ENCODE peak calls at places on chromosomes 6 and 20, in nine cellular contexts. A is adrenal gland, T is SK-N-SH, E is transverse colon, R is sigmoid colon, J is lower lobe of right lung, N is fibroblast of lung, K is OCI-LY7, Q is breast epithelium. S is an unnamed sample. For H3K36me3, the result is how much of the 10 kb centered on the place peaks cover.

GRCh38 chr6:137291441-137291840 is 72.3 kb upstream of the IFNGR1 start:
- DNase-seq in Q (peak), K (no peak), A (peak), J (peak), T (no peak), R (no peak), E (peak), N (peak), S (peak)

GRCh38 chr20:59630526-59630925 is 26.2 kb downstream of the PHACTR3 start:
- DNase-seq in Q (no peak), A (no peak), T (no peak), N (no peak), R (peak), K (no peak), E (no peak), J (no peak), S (no peak)

GRCh38 chr6:3228046-3228671 is 706 bp upstream of the TUBB2B start:
- DNase-seq in E (no peak), J (no peak), A (no peak), R (no peak), N (no peak), K (no peak), T (peak), Q (no peak), S (no peak)

GRCh38 chr20:49259284-49259683 is 18.6 kb downstream of the ZNFX1 start:
- DNase-seq in K (no peak), Q (no peak), N (no peak), R (no peak), E (no peak), T (no peak), J (no peak), A (no peak), S (no peak)

GRCh38 chr6:5950448-5950847 is 56.3 kb downstream of the NRN1 start:
- DNase-seq in J (no peak), A (peak), R (no peak), T (peak), E (no peak), K (peak), N (no peak), Q (no peak), S (peak)

GRCh38 chr6:108806669-108807068 is 41.6 kb upstream of the ARMC2 start:
- DNase-seq in A (no peak), Q (no peak), N (no peak), E (no peak), K (no peak), T (no peak), J (no peak), R (no peak), S (peak)

GRCh38 chr6:168990352-168990751 is 263.3 kb downstream of the THBS2 start:
- DNase-seq in J (no peak), N (no peak), R (no peak), E (no peak), T (no peak), K (no peak), A (no peak), Q (no peak), S (no peak)

GRCh38 chr6:19538086-19538485 is 299.1 kb upstream of the ID4 start:
- DNase-seq in T (no peak), R (no peak), E (peak), A (no peak), K (no peak), N (no peak), J (peak), Q (peak), S (peak)

GRCh38 chr6:33126101-33126714 is 50.4 kb downstream of the HLA-DPB1 start:
- DNase-seq in T (peak), R (peak), J (peak), E (peak), N (peak), A (peak), Q (peak), K (peak), S (peak)

GRCh38 chr6:132464538-132465256 is 48.2 kb downstream of the STX7 start:
- DNase-seq in K (no peak), N (no peak), T (no peak), A (no peak), Q (no peak), E (no peak), J (no peak), R (no peak), S (no peak)

GRCh38 chr6:161836643-161837448 is 563.0 kb upstream of the AGPAT4 start:
- DNase-seq in Q (no peak), E (no peak), T (no peak), J (no peak), A (peak), N (peak), K (no peak), R (no peak), S (no peak)

GRCh38 chr20:9609892-9610502 is 95.6 kb downstream of the LAMP5 start:
- DNase-seq in E (peak), J (no peak), R (no peak), A (peak), K (peak), T (peak), N (peak), Q (peak), S (peak)

GRCh38 chr20:63896136-63896890 is 1.4 kb downstream of the DNAJC5 start:
- DNase-seq in A (peak), R (no peak), T (no peak), Q (no peak), E (peak), J (peak), N (peak), K (peak), S (peak)

GRCh38 chr6:3269412-3269975 is 10.7 kb downstream of the PSMG4 start:
- DNase-seq in K (no peak), R (no peak), E (no peak), J (no peak), Q (no peak), N (no peak), A (no peak), T (no peak), S (no peak)

GRCh38 chr6:152435816-152436215 is 201.3 kb downstream of the SYNE1 start:
- DNase-seq in A (no peak), Q (no peak), E (no peak), R (no peak), N (no peak), T (no peak), K (no peak), J (no peak), S (no peak)

GRCh38 chr6:109348246-109348645 is 34.0 kb downstream of the CD164 start:
- DNase-seq in K (no peak), E (peak), N (no peak), A (peak), Q (no peak), R (no peak), J (no peak), T (no peak), S (no peak)

GRCh38 chr20:36847009-36847709 is 28.8 kb upstream of the TLDC2 start:
- DNase-seq in R (peak), E (peak), N (peak), Q (peak), J (no peak), T (no peak), A (peak), K (no peak), S (peak)

GRCh38 chr6:140671926-140672325 is 1297.5 kb upstream of the CITED2 start:
- DNase-seq in Q (no peak), N (no peak), T (no peak), E (no peak), R (no peak), J (no peak), K (peak), A (no peak), S (peak)

GRCh38 chr6:140670013-140670412 is 1295.6 kb upstream of the CITED2 start:
- DNase-seq in N (peak), T (no peak), E (no peak), K (no peak), Q (no peak), R (no peak), A (no peak), J (no peak), S (peak)

GRCh38 chr6:140663772-140664171 is 1289.3 kb upstream of the CITED2 start:
- DNase-seq in A (no peak), R (no peak), K (peak), T (no peak), Q (no peak), J (no peak), N (no peak), E (no peak), S (no peak)

GRCh38 chr6:140669321-140669720 is 1294.9 kb upstream of the CITED2 start:
- DNase-seq in E (no peak), K (no peak), T (no peak), Q (no peak), A (no peak), N (peak), R (no peak), J (no peak), S (no peak)
- H3K36me3 ChIP-seq in E (under half), K (under half), T (under half), Q (under half), A (under half), N (under half), R (under half), J (under half), S (under half)

DNA sequence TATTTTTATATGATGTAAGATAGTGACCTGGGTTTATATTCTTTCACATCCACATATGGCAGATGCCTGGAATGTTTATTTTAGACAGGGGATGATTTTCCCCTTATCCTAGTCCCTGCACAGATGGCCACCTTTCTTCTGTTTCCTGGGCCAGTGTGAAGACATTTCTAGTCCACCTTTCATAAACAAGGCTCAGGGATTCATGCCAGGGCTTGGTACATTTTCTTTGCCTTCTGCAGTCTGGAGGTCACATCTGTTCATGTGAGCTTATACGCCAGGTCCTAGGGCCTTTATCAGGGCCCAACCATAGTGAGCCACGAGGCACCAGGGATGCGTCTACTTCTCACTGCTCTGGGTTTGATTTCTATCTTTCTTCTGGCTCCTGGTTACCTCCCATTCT is 38.0 kb upstream of the ERVFRD-1 start:
- DNase-seq in K (no peak), R (no peak), E (no peak), Q (no peak), J (no peak), T (no peak), A (no peak), N (no peak), S (no peak)
- TF ChIP-seq CTCF in K (no peak), R (no peak), E (no peak), Q (no peak), J (no peak), T (no peak), A (no peak), N (no peak), S (no peak)

GRCh38 chr20:34941224-34941623 is 14.4 kb downstream of the GSS start:
- DNase-seq in N (no peak), A (no peak), T (no peak), K (no peak), R (peak), J (no peak), Q (no peak), E (no peak), S (peak)
- H3K36me3 ChIP-seq in N (under half), A (half or more), T (under half), K (half or more), R (under half), J (under half), Q (under half), E (under half), S (under half)

GRCh38 chr6:51892750-51893149 is 194.7 kb downstream of the PKHD1 start:
- DNase-seq in K (no peak), J (no peak), A (no peak), N (no peak), Q (no peak), R (no peak), E (no peak), T (no peak), S (peak)

GRCh38 chr6:51891784-51892183 is 195.6 kb downstream of the PKHD1 start:
- DNase-seq in Q (no peak), T (no peak), R (no peak), N (no peak), E (no peak), K (no peak), J (no peak), A (no peak), S (no peak)

GRCh38 chr6:51887859-51888258 is 199.6 kb downstream of the PKHD1 start:
- DNase-seq in R (no peak), N (no peak), Q (no peak), J (no peak), K (no peak), T (no peak), E (no peak), A (no peak), S (no peak)

GRCh38 chr6:51892339-51892738 is 195.1 kb downstream of the PKHD1 start:
- DNase-seq in K (no peak), N (no peak), A (no peak), R (no peak), T (no peak), Q (no peak), E (no peak), J (no peak), S (no peak)

GRCh38 chr6:51893356-51893755 is 194.1 kb downstream of the PKHD1 start:
- DNase-seq in A (no peak), N (no peak), R (no peak), Q (no peak), T (no peak), J (no peak), K (no peak), E (no peak), S (peak)
- TF ChIP-seq CTCF in A (no peak), N (no peak), R (no peak), Q (no peak), T (no peak), J (no peak), K (no peak), E (no peak), S (no peak)

DNA sequence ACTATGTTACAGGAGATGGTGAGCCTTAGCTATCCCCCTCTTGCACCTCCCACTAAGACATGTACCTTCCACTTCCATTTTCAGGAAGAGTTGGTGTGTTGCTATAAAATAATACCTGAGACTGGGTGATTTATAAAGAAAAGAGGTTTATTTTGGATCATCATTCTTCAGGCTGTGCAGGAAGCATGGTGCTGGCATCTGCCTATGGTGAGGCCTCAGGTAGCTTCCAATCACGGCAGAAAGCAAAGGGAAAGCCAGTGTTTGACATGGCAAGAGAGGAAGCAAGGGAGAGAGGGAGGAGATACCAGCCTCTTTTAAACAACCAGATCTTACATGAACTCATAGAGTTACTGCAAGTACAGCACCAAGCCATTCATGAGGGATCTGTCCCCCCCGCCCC is 32.2 kb downstream of the GSS start:
- DNase-seq in N (no peak), Q (no peak), J (no peak), E (no peak), A (no peak), R (no peak), K (no peak), T (no peak), S (no peak)
- H3K36me3 ChIP-seq in N (under half), Q (under half), J (half or more), E (under half), A (half or more), R (under half), K (under half), T (under half), S (under half)

GRCh38 chr6:16871047-16871446 is 109.8 kb upstream of the ATXN1 start:
- DNase-seq in T (no peak), E (no peak), A (no peak), N (no peak), K (no peak), J (no peak), Q (no peak), R (no peak), S (no peak)

GRCh38 chr6:16876201-16876600 is 114.9 kb upstream of the ATXN1 start:
- DNase-seq in A (no peak), K (no peak), E (no peak), Q (no peak), J (no peak), R (no peak), N (no peak), T (no peak), S (no peak)

GRCh38 chr6:16868968-16869367 is 107.7 kb upstream of the ATXN1 start:
- DNase-seq in E (no peak), N (no peak), A (no peak), T (no peak), J (no peak), K (no peak), Q (no peak), R (no peak), S (no peak)

GRCh38 chr6:16873698-16874097 is 112.4 kb upstream of the ATXN1 start:
- DNase-seq in Q (no peak), E (no peak), K (no peak), N (no peak), A (no peak), R (no peak), T (no peak), J (no peak), S (no peak)

DNA sequence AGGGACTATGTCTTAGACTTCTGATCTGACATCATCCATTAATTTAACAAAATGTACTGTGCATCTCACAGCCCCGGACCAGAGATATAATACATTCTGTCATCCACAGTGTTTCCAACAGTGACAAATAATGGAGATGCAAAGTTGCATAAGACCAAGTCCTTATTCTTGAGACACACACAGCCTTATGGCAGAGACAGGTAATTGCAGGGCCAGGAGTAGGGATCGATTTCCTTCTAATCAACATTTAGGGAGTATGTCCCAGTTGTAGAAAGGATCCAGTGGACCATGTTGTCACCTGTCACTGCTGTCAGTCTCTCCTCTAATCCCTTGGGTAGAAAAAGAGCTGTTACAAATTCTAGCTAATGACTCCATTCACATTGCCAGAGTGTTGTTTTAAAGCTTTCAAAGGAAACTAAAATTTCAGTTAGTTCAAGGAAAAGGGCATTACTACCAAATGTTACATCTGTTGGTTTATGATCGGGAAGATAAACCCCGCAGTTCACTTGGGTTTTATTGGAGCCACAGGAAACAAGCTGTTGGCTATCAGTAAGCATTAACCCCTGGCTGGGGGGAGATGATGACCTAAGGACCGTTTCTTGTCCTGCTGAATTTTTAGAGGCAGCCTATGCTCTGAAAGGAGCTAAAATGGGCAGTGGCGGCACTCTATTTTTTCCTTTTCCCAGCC is 111.4 kb upstream of the ATXN1 start:
- DNase-seq in A (no peak), T (peak), R (no peak), E (no peak), N (no peak), Q (no peak), K (no peak), J (no peak), S (no peak)
- TF ChIP-seq CTCF in A (no peak), T (no peak), R (no peak), E (no peak), N (no peak), Q (no peak), K (no peak), J (no peak), S (peak)

S was measured in bronchial epithelial cell.